ENCODE peak calls at places on chromosomes 4 and X, in eight cellular contexts. X is OCI-M1; G is activated naive CD8-positive, alpha-beta T cell treated with anti-CD3 and anti-CD28 coated beads, Interleukin-2, amount 50 U/mL, for 24 hours; N is stimulated activated CD4-positive, alpha-beta T cell treated with anti-CD3 and anti-CD28 coated beads, TNF-alpha, amount 100 ng/mL, for 24 hours; C is DMS53; K is activated naive CD4-positive, alpha-beta T cell; T is ELF-1; U is adrenal gland. P is an unnamed sample.

GRCh38 chr4:16942491-16942890 is 44.0 kb upstream of the LDB2 start:
- DNase-seq in C (no peak), N (no peak), X (no peak), G (no peak), K (no peak), T (no peak), U (no peak), P (no peak)

GRCh38 chr4:92303621-92304027 is at the start of gene GRID2:
- DNase-seq in U (peak), C (peak), N (no peak), T (peak), X (no peak), K (no peak), G (no peak), P (peak)

GRCh38 chr4:153084939-153085630 is 119.2 kb upstream of the TRIM2 start:
- DNase-seq in X (peak), C (peak), T (peak), G (peak), U (peak), K (peak), N (peak), P (peak)

GRCh38 chrX:48761674-48762471 is at the start of gene GLOD5:
- DNase-seq in X (no peak), N (no peak), C (peak), U (no peak), G (no peak), T (peak), K (no peak), P (peak)

GRCh38 chr4:17932041-17932440 is 89.5 kb downstream of the LCORL start:
- DNase-seq in X (no peak), K (no peak), N (no peak), U (no peak), T (no peak), C (no peak), G (no peak), P (no peak)

GRCh38 chr4:103364066-103364465 is 165.9 kb upstream of the CENPE start:
- DNase-seq in T (no peak), C (no peak), N (no peak), K (no peak), X (no peak), G (no peak), U (no peak), P (no peak)

GRCh38 chr4:91621446-91621845 is 682.3 kb upstream of the GRID2 start:
- DNase-seq in U (no peak), T (no peak), G (no peak), K (no peak), N (no peak), X (no peak), C (no peak), P (no peak)

GRCh38 chr4:137359691-137360315 is 172.5 kb downstream of the PCDH18 start:
- DNase-seq in G (no peak), X (no peak), K (no peak), C (no peak), T (no peak), U (no peak), N (no peak), P (no peak)

GRCh38 chrX:119887721-119888425 is 7.8 kb upstream of the AKAP14 start:
- DNase-seq in N (peak), C (peak), K (peak), G (peak), U (peak), T (peak), X (peak), P (peak)

GRCh38 chrX:112147206-112147605 is 64.6 kb upstream of the TRPC5 start:
- DNase-seq in T (peak), G (no peak), U (peak), K (no peak), C (peak), N (no peak), X (peak), P (no peak)

P was measured in H1.